ENCODE peak calls at places on chromosomes 5 and 9, in four cellular contexts. S is adrenal gland, N is Calu3, X is left lung. M is an unnamed sample.

GRCh38 chr5:124996023-124996763 is 249.8 kb upstream of the ZNF608 start:
- DNase-seq in S (no peak), N (no peak), X (no peak), M (no peak)

GRCh38 chr5:51242453-51242852 is 140.8 kb upstream of the ISL1 start:
- DNase-seq in S (no peak), N (no peak), X (no peak), M (no peak)

GRCh38 chr9:124217839-124218437 is 39.8 kb upstream of the NEK6 start:
- DNase-seq in S (no peak), N (no peak), X (no peak), M (no peak)

GRCh38 chr5:135391869-135392255 is 7.2 kb downstream of the MACROH2A1 start:
- DNase-seq in S (peak; percentile 56), N (no peak), X (no peak), M (no peak)

GRCh38 chr9:83503881-83504280 is 34.3 kb downstream of the FRMD3 start:
- DNase-seq in S (peak; percentile 30), N (no peak), X (no peak), M (no peak)

GRCh38 chr5:172956936-172957335 is 2.3 kb upstream of the RPL26L1 start:
- DNase-seq in S (peak; percentile 35), N (no peak), X (no peak), M (no peak)

GRCh38 chr5:86008704-86009103 is 609.0 kb upstream of the COX7C start:
- DNase-seq in S (no peak), N (peak; percentile 25), X (no peak), M (no peak)

GRCh38 chr5:178797101-178797521 is 62.6 kb upstream of the ZNF354B start:
- DNase-seq in S (no peak), N (no peak), X (no peak), M (no peak)

GRCh38 chr5:173950829-173951228 is 38.1 kb upstream of the C5orf47 start:
- DNase-seq in S (no peak), N (no peak), X (no peak), M (no peak)

GRCh38 chr9:117795271-117795670 is 91.1 kb downstream of the TLR4 start:
- DNase-seq in S (no peak), N (no peak), X (no peak), M (no peak)

GRCh38 chr5:180811012-180811622 is 8.5 kb upstream of the MGAT1 start:
- DNase-seq in S (no peak), N (no peak), X (no peak), M (no peak)

GRCh38 chr5:97047076-97047475 is 95.3 kb downstream of the LIX1 start:
- DNase-seq in S (no peak), N (no peak), X (no peak), M (no peak)

GRCh38 chr5:180606215-180606785 is 15.0 kb upstream of the SCGB3A1 start:
- DNase-seq in S (no peak), N (no peak), X (peak; percentile 69), M (peak; percentile 42)

GRCh38 chr9:137545123-137545522 is 5.1 kb downstream of the PNPLA7 start:
- DNase-seq in S (no peak), N (no peak), X (no peak), M (no peak)

GRCh38 chr5:114450516-114450909 is 88.6 kb downstream of the KCNN2 start:
- DNase-seq in S (no peak), N (peak; percentile 12), X (no peak), M (no peak)

GRCh38 chr9:114025760-114026159 is 52.3 kb downstream of the AMBP start:
- DNase-seq in S (no peak), N (no peak), X (no peak), M (no peak)

GRCh38 chr5:61915646-61916045 is 390.4 kb upstream of the KIF2A start:
- DNase-seq in S (no peak), N (no peak), X (no peak), M (no peak)

GRCh38 chr5:180801596-180802324 is 846 bp downstream of the MGAT1 start:
- DNase-seq in S (no peak), N (no peak), X (peak; percentile 71), M (no peak)

GRCh38 chr9:14084867-14085266 is 229.1 kb downstream of the NFIB start:
- DNase-seq in S (no peak), N (no peak), X (no peak), M (no peak)

GRCh38 chr9:14086495-14086894 is 227.4 kb downstream of the NFIB start:
- DNase-seq in S (no peak), N (no peak), X (no peak), M (no peak)

GRCh38 chr9:14079440-14079839 is 234.5 kb downstream of the NFIB start:
- DNase-seq in S (no peak), N (no peak), X (no peak), M (no peak)

GRCh38 chr9:14082732-14083131 is 231.2 kb downstream of the NFIB start:
- DNase-seq in S (no peak), N (no peak), X (no peak), M (no peak)

GRCh38 chr9:14080940-14081621 is 232.9 kb downstream of the NFIB start:
- DNase-seq in S (no peak), N (no peak), X (no peak), M (no peak)
- TF ChIP-seq CTCF in S (no peak), N (no peak), X (no peak), M (no peak)

DNA sequence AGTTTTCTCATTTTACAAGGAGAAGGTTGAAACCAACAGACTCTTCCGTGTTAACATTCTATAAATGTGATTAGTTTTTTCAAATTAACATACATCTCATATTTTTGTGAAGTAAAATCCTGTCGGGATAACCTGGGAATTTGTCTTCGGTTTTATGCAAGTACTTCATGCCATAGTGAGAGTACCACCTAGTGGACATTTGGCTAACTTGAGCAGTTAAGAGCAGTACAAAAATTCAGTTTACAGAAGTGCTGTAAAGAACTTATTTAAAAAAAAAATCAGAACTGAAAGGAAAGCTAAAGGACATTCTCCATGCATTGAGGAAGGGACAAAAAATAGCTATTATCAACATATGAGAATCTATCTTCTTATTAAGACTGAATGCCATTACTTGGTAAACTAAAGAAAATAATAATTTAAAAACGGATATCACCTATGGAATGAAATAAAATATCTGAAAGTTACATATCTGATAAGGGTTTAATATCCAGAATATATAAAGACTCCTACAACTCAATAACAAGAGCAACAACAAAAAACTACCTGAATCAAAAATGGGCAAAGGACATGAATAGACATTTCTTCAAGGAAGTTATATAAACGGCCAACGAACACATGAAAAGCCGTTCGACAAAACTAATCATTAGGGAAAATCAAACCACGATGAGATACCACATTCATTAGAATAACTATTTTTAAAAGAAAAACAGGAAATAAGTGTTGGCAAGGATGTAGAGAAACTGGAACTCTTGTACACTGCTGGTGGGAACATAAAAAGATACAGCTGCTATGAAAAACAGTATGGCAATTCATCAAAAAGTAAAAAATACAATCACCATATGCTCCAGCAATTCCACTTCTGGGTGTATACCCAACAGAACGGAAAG is 117.0 kb upstream of the GNA14 start:
- DNase-seq in S (no peak), N (peak; percentile 3), X (no peak), M (no peak)
- TF ChIP-seq CTCF in S (peak; percentile 43), N (no peak), X (peak; percentile 56), M (peak; percentile 45)

GRCh38 chr5:150286820-150287219 is 2.8 kb downstream of the CAMK2A start:
- DNase-seq in S (peak; percentile 14), N (peak; percentile 79), X (no peak), M (no peak)
- TF ChIP-seq CTCF in S (no peak), N (peak; percentile 94), X (no peak), M (peak; percentile 45)

GRCh38 chr5:142913728-142914338 is 143.7 kb downstream of the ARHGAP26 start:
- DNase-seq in S (no peak), N (peak; percentile 56), X (no peak), M (no peak)
- TF ChIP-seq CTCF in S (no peak), N (peak; percentile 60), X (no peak), M (no peak)

M was measured in CD14-positive monocyte.